ENCODE peak calls at places on chromosomes 1 and 21, in six cellular contexts. One of them, this sample, is unnamed.
A peak's percentile ranks its signal among the peaks of the same experiment; 100 is the strongest.

GRCh38 chr1:67937651-67938050 is 104.4 kb upstream of the GNG12 start:
- DNase-seq in PC-9: no peak
- DNase-seq in HCT116: no peak
- DNase-seq in AG04450: peak; percentile 33
- DNase-seq in A549: no peak
- DNase-seq in progenitor cell of endocrine pancreas: no peak
- DNase-seq in this sample: peak; percentile 19

GRCh38 chr1:198649598-198650338 is 10.9 kb downstream of the PTPRC start:
- DNase-seq in progenitor cell of endocrine pancreas: no peak
- DNase-seq in PC-9: no peak
- DNase-seq in A549: no peak
- DNase-seq in HCT116: no peak
- DNase-seq in AG04450: no peak
- DNase-seq in this sample: no peak

GRCh38 chr1:225762002-225762441 is 15.6 kb upstream of the SRP9 start:
- DNase-seq in PC-9: no peak
- DNase-seq in A549: no peak
- DNase-seq in AG04450: no peak
- DNase-seq in progenitor cell of endocrine pancreas: no peak
- DNase-seq in HCT116: no peak
- DNase-seq in this sample: no peak

GRCh38 chr1:210233495-210234253 is 1.1 kb downstream of the SERTAD4 start:
- DNase-seq in AG04450: no peak
- DNase-seq in A549: peak; percentile 33
- DNase-seq in HCT116: peak; percentile 23
- DNase-seq in PC-9: peak; percentile 75
- DNase-seq in progenitor cell of endocrine pancreas: no peak
- DNase-seq in this sample: no peak

GRCh38 chr1:245583575-245584330 is 429.0 kb downstream of the KIF26B start:
- DNase-seq in AG04450: no peak
- DNase-seq in progenitor cell of endocrine pancreas: no peak
- DNase-seq in PC-9: no peak
- DNase-seq in HCT116: no peak
- DNase-seq in A549: no peak
- DNase-seq in this sample: no peak

GRCh38 chr1:109790735-109791494 is 27.2 kb upstream of the EPS8L3 start:
- DNase-seq in A549: no peak
- DNase-seq in progenitor cell of endocrine pancreas: no peak
- DNase-seq in AG04450: no peak
- DNase-seq in HCT116: peak; percentile 27
- DNase-seq in PC-9: peak; percentile 88
- DNase-seq in this sample: no peak

GRCh38 chr21:42474043-42474831 is 21.8 kb downstream of the RSPH1 start:
- DNase-seq in progenitor cell of endocrine pancreas: no peak
- DNase-seq in HCT116: peak; percentile 65
- DNase-seq in PC-9: peak; percentile 95
- DNase-seq in AG04450: no peak
- DNase-seq in A549: peak; percentile 68
- DNase-seq in this sample: no peak

GRCh38 chr1:162846256-162847212 is 14.4 kb downstream of the CCDC190 start:
- DNase-seq in PC-9: no peak
- DNase-seq in HCT116: no peak
- DNase-seq in A549: no peak
- DNase-seq in AG04450: peak; percentile 30
- DNase-seq in progenitor cell of endocrine pancreas: no peak
- DNase-seq in this sample: no peak

GRCh38 chr1:3483801-3484444 is 29.5 kb downstream of the ARHGEF16 start:
- DNase-seq in PC-9: no peak
- DNase-seq in A549: peak; percentile 23
- DNase-seq in AG04450: no peak
- DNase-seq in HCT116: no peak
- DNase-seq in progenitor cell of endocrine pancreas: peak; percentile 54
- DNase-seq in this sample: no peak

GRCh38 chr1:195328102-195328501 is 1280.1 kb downstream of the KCNT2 start:
- DNase-seq in AG04450: no peak
- DNase-seq in A549: no peak
- DNase-seq in PC-9: peak; percentile 69
- DNase-seq in HCT116: no peak
- DNase-seq in progenitor cell of endocrine pancreas: no peak
- DNase-seq in this sample: no peak

GRCh38 chr1:194043984-194044755 is 857.8 kb upstream of the B3GALT2 start:
- DNase-seq in progenitor cell of endocrine pancreas: no peak
- DNase-seq in HCT116: no peak
- DNase-seq in AG04450: peak; percentile 21
- DNase-seq in A549: no peak
- DNase-seq in PC-9: no peak
- DNase-seq in this sample: no peak

GRCh38 chr1:54962612-54963395 is 17.6 kb upstream of the TMEM61 start:
- DNase-seq in AG04450: no peak
- DNase-seq in A549: no peak
- DNase-seq in HCT116: no peak
- DNase-seq in PC-9: no peak
- DNase-seq in progenitor cell of endocrine pancreas: no peak
- DNase-seq in this sample: no peak

GRCh38 chr21:26437326-26438009 is 135.6 kb downstream of the CYYR1 start:
- DNase-seq in HCT116: no peak
- DNase-seq in progenitor cell of endocrine pancreas: no peak
- DNase-seq in A549: no peak
- DNase-seq in PC-9: no peak
- DNase-seq in AG04450: no peak
- DNase-seq in this sample: no peak

GRCh38 chr1:86202552-86203340 is 46.2 kb upstream of the COL24A1 start:
- DNase-seq in PC-9: no peak
- DNase-seq in HCT116: no peak
- DNase-seq in progenitor cell of endocrine pancreas: no peak
- DNase-seq in AG04450: no peak
- DNase-seq in A549: no peak
- DNase-seq in this sample: no peak

GRCh38 chr1:108057536-108057935 is 92.6 kb upstream of the VAV3 start:
- DNase-seq in AG04450: no peak
- DNase-seq in HCT116: no peak
- DNase-seq in A549: no peak
- DNase-seq in PC-9: no peak
- DNase-seq in progenitor cell of endocrine pancreas: no peak
- DNase-seq in this sample: no peak

GRCh38 chr1:91311672-91312071 is 93.0 kb downstream of the HFM1 start:
- DNase-seq in A549: no peak
- DNase-seq in HCT116: no peak
- DNase-seq in PC-9: no peak
- DNase-seq in progenitor cell of endocrine pancreas: no peak
- DNase-seq in AG04450: no peak
- DNase-seq in this sample: no peak

GRCh38 chr1:20410555-20410954 is 75.5 kb downstream of the CAMK2N1 start:
- DNase-seq in A549: no peak
- DNase-seq in PC-9: no peak
- DNase-seq in AG04450: no peak
- DNase-seq in HCT116: no peak
- DNase-seq in progenitor cell of endocrine pancreas: no peak
- DNase-seq in this sample: no peak

GRCh38 chr1:215076312-215076711 is 6.2 kb upstream of the KCNK2 start:
- DNase-seq in AG04450: no peak
- DNase-seq in PC-9: no peak
- DNase-seq in A549: no peak
- DNase-seq in HCT116: peak; percentile 34
- DNase-seq in progenitor cell of endocrine pancreas: no peak
- DNase-seq in this sample: no peak

DNA sequence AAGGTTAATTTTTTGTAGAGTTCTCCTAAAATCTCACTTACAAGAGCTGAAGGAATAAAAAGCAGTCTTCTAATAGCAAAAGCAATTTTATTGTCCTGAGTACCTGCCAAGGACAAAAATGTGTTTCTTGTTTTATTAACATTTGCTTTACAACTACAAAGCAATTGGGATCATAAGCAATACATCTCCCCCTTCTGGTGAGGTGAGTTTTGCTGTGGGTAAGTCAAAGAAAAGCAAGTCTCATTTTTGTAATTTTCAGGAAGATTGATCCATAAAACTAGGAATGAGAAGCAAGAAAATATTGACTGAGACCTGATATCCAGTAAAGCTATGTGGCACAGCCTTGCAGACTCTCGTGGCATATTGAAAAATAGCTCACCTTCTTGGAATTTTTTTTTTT is 2162.7 kb downstream of the NCAM2 start:
- DNase-seq in AG04450: no peak
- DNase-seq in progenitor cell of endocrine pancreas: no peak
- DNase-seq in HCT116: no peak
- DNase-seq in PC-9: no peak
- DNase-seq in A549: no peak
- DNase-seq in this sample: no peak
- TF ChIP-seq CTCF in AG04450: no peak
- TF ChIP-seq CTCF in progenitor cell of endocrine pancreas: peak; percentile 28
- TF ChIP-seq CTCF in HCT116: no peak
- TF ChIP-seq CTCF in PC-9: peak; percentile 20
- TF ChIP-seq CTCF in A549: no peak
- TF ChIP-seq CTCF in this sample: peak; percentile 50

DNA sequence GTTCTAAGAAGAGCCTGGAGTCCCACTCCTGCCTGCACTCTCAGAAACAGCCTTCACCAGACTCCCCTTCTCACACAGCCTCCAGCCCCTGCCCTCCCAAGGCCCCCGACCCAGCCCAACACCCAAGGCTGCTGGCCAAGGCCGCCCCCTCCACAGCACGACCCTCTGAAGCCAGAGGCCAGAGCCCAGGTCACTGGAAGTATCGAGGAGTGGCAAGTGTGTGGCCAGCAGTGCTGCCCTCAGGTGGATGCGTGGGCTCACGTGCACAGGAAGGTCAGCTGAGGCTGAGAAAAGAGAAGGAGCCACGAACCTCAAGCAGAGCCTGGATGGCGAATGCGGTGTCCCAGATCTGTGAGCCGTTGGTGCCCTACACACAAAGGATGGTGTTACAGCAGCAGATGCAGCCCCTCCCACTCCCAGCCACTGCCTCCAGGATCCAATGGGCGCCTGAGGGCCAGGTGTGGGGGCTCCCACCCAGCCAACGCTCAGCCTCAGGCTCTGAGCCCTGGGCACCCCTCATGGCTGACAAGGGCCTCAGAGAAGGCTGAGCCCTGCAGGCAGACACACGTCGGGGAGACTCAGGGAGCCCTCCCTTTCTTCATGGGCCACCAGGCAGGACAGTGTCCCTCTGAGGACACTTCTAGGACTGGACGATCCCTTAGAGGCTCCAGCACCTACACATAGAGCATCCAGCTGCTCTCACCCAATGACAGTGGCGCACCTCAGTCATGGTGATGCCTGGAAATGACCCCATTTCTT is 18.0 kb downstream of the LSS start:
- DNase-seq in progenitor cell of endocrine pancreas: no peak
- DNase-seq in A549: no peak
- DNase-seq in AG04450: no peak
- DNase-seq in PC-9: no peak
- DNase-seq in HCT116: no peak
- DNase-seq in this sample: no peak
- TF ChIP-seq CTCF in progenitor cell of endocrine pancreas: peak; percentile 25
- TF ChIP-seq CTCF in A549: no peak
- TF ChIP-seq CTCF in AG04450: no peak
- TF ChIP-seq CTCF in PC-9: no peak
- TF ChIP-seq CTCF in HCT116: peak; percentile 11
- TF ChIP-seq CTCF in this sample: no peak

DNA sequence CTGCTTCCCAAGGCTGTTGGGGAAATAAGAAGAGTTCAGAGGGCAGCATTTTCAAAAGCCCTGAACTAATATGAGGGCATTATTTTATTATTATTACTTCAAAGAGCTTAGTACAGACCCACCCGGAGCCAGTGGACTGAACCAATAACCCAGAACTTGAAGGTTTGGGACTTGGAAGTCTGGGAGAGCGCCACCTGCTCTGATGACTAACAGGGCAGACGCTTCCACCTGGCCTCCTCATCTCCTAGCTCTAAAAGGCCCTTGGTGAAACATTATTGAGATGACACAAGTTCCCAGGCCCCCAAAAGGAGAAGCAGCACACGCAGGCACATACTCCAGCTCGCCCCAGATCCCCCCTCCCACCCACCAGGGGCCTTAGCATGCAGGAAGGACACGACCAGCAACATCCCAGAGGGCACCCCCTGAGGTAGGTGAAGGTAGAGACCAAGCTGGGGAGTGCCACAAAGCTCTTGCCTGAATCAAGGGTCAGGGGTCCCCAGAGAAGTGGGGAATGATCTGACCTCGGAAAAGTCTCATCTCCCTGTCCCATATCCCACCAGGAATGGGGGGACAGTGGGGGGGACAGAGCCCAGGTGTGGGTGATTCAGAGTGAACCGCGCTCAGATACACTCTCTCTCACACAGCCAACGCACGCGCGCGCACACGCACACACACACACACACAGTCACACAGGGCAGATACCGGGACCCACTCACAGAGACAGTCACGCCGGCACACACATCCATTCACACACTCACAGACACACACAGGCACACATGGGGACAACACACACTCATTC is 1.2 kb downstream of the DLGAP3 start:
- DNase-seq in AG04450: no peak
- DNase-seq in PC-9: no peak
- DNase-seq in A549: no peak
- DNase-seq in HCT116: no peak
- DNase-seq in progenitor cell of endocrine pancreas: no peak
- DNase-seq in this sample: no peak
- TF ChIP-seq CTCF in AG04450: no peak
- TF ChIP-seq CTCF in PC-9: no peak
- TF ChIP-seq CTCF in A549: no peak
- TF ChIP-seq CTCF in HCT116: no peak
- TF ChIP-seq CTCF in progenitor cell of endocrine pancreas: no peak
- TF ChIP-seq CTCF in this sample: no peak

DNA sequence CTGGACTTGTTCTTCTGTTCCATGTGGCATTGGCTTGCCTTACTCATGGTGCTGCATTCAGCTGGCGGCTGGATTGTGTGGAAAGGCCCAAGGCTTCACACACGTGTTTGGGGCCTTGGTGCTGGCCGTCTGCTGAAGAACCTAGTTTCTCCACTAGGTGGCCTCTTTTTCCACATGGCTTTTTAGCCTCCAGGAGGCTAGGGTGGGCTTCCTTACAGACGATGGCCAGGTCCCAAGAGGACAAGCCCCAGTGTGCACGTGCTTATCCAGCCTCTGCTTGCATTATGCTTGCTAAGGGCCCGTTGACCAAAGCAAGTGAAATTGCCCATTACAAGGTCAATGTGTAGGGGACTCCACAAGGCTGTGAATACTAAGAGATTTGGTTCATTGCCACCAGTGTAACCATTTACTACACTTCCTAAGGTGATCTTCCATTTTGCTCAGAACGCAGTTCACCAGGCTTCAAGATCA is 47.5 kb upstream of the FOXO6 start:
- DNase-seq in AG04450: no peak
- DNase-seq in A549: no peak
- DNase-seq in progenitor cell of endocrine pancreas: no peak
- DNase-seq in PC-9: no peak
- DNase-seq in HCT116: peak; percentile 43
- DNase-seq in this sample: no peak
- TF ChIP-seq CTCF in AG04450: peak; percentile 43
- TF ChIP-seq CTCF in A549: peak; percentile 32
- TF ChIP-seq CTCF in progenitor cell of endocrine pancreas: peak; percentile 58
- TF ChIP-seq CTCF in PC-9: peak; percentile 65
- TF ChIP-seq CTCF in HCT116: peak; percentile 74
- TF ChIP-seq CTCF in this sample: peak; percentile 64

GRCh38 chr1:169694304-169694703 is 17.1 kb downstream of the SELL start:
- DNase-seq in HCT116: no peak
- DNase-seq in AG04450: no peak
- DNase-seq in progenitor cell of endocrine pancreas: no peak
- DNase-seq in PC-9: no peak
- DNase-seq in A549: no peak
- DNase-seq in this sample: no peak
- TF ChIP-seq CTCF in HCT116: no peak
- TF ChIP-seq CTCF in AG04450: no peak
- TF ChIP-seq CTCF in progenitor cell of endocrine pancreas: no peak
- TF ChIP-seq CTCF in PC-9: no peak
- TF ChIP-seq CTCF in A549: no peak
- TF ChIP-seq CTCF in this sample: no peak

GRCh38 chr1:939511-940107 is 15.9 kb downstream of the SAMD11 start:
- DNase-seq in AG04450: no peak
- DNase-seq in A549: no peak
- DNase-seq in progenitor cell of endocrine pancreas: no peak
- DNase-seq in HCT116: no peak
- DNase-seq in PC-9: no peak
- DNase-seq in this sample: no peak
- TF ChIP-seq CTCF in AG04450: no peak
- TF ChIP-seq CTCF in A549: no peak
- TF ChIP-seq CTCF in progenitor cell of endocrine pancreas: no peak
- TF ChIP-seq CTCF in HCT116: no peak
- TF ChIP-seq CTCF in PC-9: no peak
- TF ChIP-seq CTCF in this sample: no peak

This sample was measured in retinal pigment epithelial cell.